ENCODE peak calls at places on chromosomes 11 and 22, in ten cellular contexts. O is hepatocyte; C is cardiac muscle cell; Y is mucosa of descending colon; G is neuronal stem cell; H is A549; Z is HAP-1; E is gastrocnemius medialis; V is body of pancreas; U is naive thymus-derived CD4-positive, alpha-beta T cell. K is an unnamed sample. For H3K4me1 and H3K9me3, the result is how much of the 10 kb centered on the place peaks cover.

GRCh38 chr11:133507185-133507584 is 25.1 kb downstream of the OPCML start:
- DNase-seq in O (no peak), C (no peak), Y (no peak), G (no peak), H (no peak), Z (no peak), E (no peak), V (no peak), U (no peak), K (no peak)

GRCh38 chr11:24932110-24933000 is 435.5 kb downstream of the LUZP2 start:
- DNase-seq in O (no peak), C (peak), Y (no peak), G (no peak), H (no peak), Z (no peak), E (no peak), V (no peak), U (no peak), K (no peak)

GRCh38 chr22:31857247-31857646 is 87.1 kb upstream of the YWHAH start:
- DNase-seq in O (peak), C (no peak), Y (no peak), G (peak), H (no peak), Z (no peak), E (no peak), V (no peak), U (no peak), K (no peak)

GRCh38 chr11:104763930-104764717 is 134.1 kb downstream of the CASP12 start:
- DNase-seq in O (no peak), C (no peak), Y (no peak), G (no peak), H (no peak), Z (no peak), E (no peak), V (no peak), U (no peak), K (no peak)

GRCh38 chr11:5809905-5810792 is 1.4 kb downstream of the OR52N2 start:
- DNase-seq in O (no peak), C (no peak), Y (no peak), G (no peak), H (no peak), Z (no peak), E (no peak), V (no peak), U (no peak), K (no peak)

GRCh38 chr11:78344114-78344513 is 73.5 kb downstream of the GAB2 start:
- DNase-seq in O (no peak), C (no peak), Y (no peak), G (no peak), H (no peak), Z (no peak), E (no peak), V (no peak), U (no peak), K (no peak)

GRCh38 chr22:30078320-30079311 is 1.6 kb upstream of the HORMAD2 start:
- DNase-seq in O (peak), C (no peak), Y (no peak), G (no peak), H (no peak), Z (no peak), E (no peak), V (no peak), U (peak), K (no peak)

GRCh38 chr11:67252831-67253239 is 13.4 kb upstream of the GRK2 start:
- DNase-seq in O (no peak), C (peak), Y (no peak), G (no peak), H (peak), Z (no peak), E (no peak), V (no peak), U (peak), K (peak)

GRCh38 chr11:114086394-114086793 is 26.9 kb downstream of the ZBTB16 start:
- DNase-seq in O (no peak), C (no peak), Y (no peak), G (no peak), H (no peak), Z (no peak), E (no peak), V (no peak), U (no peak), K (no peak)

GRCh38 chr22:49569286-49570031 is 258.2 kb downstream of the BRD1 start:
- DNase-seq in O (no peak), C (no peak), Y (no peak), G (no peak), H (no peak), Z (no peak), E (no peak), V (peak), U (no peak), K (peak)

GRCh38 chr11:85903811-85904210 is 48.6 kb downstream of the CCDC83 start:
- DNase-seq in O (no peak), C (no peak), Y (no peak), G (no peak), H (no peak), Z (no peak), E (no peak), V (no peak), U (no peak), K (no peak)

GRCh38 chr11:71204748-71205664 is 47.4 kb downstream of the SHANK2 start:
- DNase-seq in O (no peak), C (no peak), Y (no peak), G (no peak), H (no peak), Z (no peak), E (no peak), V (no peak), U (no peak), K (no peak)

GRCh38 chr11:134758342-134758931 is 346.4 kb upstream of the B3GAT1 start:
- DNase-seq in O (no peak), C (no peak), Y (no peak), G (no peak), H (no peak), Z (no peak), E (no peak), V (no peak), U (no peak), K (no peak)

GRCh38 chr11:13963949-13964770 is 1.6 kb downstream of the SPON1 start:
- DNase-seq in O (peak), C (no peak), Y (peak), G (no peak), H (no peak), Z (no peak), E (no peak), V (no peak), U (peak), K (peak)

GRCh38 chr22:23071163-23072034 is 1.1 kb downstream of the GNAZ start:
- DNase-seq in O (no peak), C (no peak), Y (peak), G (no peak), H (no peak), Z (no peak), E (no peak), V (no peak), U (no peak), K (no peak)

GRCh38 chr11:44575288-44575672 is 9.8 kb downstream of the CD82 start:
- DNase-seq in O (no peak), C (no peak), Y (no peak), G (no peak), H (no peak), Z (no peak), E (no peak), V (no peak), U (no peak), K (no peak)

GRCh38 chr11:76803023-76803422 is 19.9 kb downstream of the TSKU start:
- DNase-seq in O (no peak), C (peak), Y (no peak), G (no peak), H (peak), Z (no peak), E (no peak), V (peak), U (no peak), K (no peak)

GRCh38 chr11:117199916-117200812 is 994 bp downstream of the TAGLN start:
- DNase-seq in O (no peak), C (peak), Y (peak), G (no peak), H (no peak), Z (no peak), E (no peak), V (no peak), U (no peak), K (no peak)

GRCh38 chr11:132278801-132279574 is 908.6 kb downstream of the NTM start:
- DNase-seq in O (peak), C (peak), Y (no peak), G (no peak), H (peak), Z (no peak), E (no peak), V (no peak), U (no peak), K (no peak)

GRCh38 chr22:38081941-38082828 is 1.8 kb downstream of the SLC16A8 start:
- DNase-seq in O (no peak), C (no peak), Y (peak), G (no peak), H (no peak), Z (no peak), E (no peak), V (no peak), U (no peak), K (no peak)

GRCh38 chr11:45918331-45918941 is 759 bp upstream of the PEX16 start:
- DNase-seq in O (peak), C (peak), Y (peak), G (peak), H (peak), Z (peak), E (peak), V (peak), U (no peak), K (peak)

GRCh38 chr11:59680287-59681154 is 11.7 kb upstream of the PATL1 start:
- DNase-seq in O (peak), C (peak), Y (peak), G (peak), H (peak), Z (peak), E (peak), V (peak), U (peak), K (peak)

GRCh38 chr11:20429216-20429615 is 41.7 kb downstream of the PRMT3 start:
- DNase-seq in O (no peak), C (no peak), Y (no peak), G (no peak), H (no peak), Z (no peak), E (no peak), V (no peak), U (no peak), K (no peak)

GRCh38 chr11:124724854-124725718 is 14.7 kb upstream of the NRGN start:
- DNase-seq in O (peak), C (no peak), Y (no peak), G (no peak), H (no peak), Z (no peak), E (no peak), V (no peak), U (no peak), K (no peak)

GRCh38 chr11:334264-335033 is 13.8 kb upstream of the IFITM3 start:
- DNase-seq in O (peak), C (peak), Y (no peak), G (no peak), H (no peak), Z (no peak), E (no peak), V (no peak), U (no peak), K (no peak)

GRCh38 chr11:100080401-100080800 is 606.7 kb upstream of the ARHGAP42 start:
- DNase-seq in O (no peak), C (no peak), Y (no peak), G (peak), H (no peak), Z (no peak), E (no peak), V (no peak), U (no peak), K (no peak)

GRCh38 chr11:8062781-8063257 is 18.2 kb upstream of the TUB start:
- DNase-seq in O (no peak), C (no peak), Y (no peak), G (no peak), H (no peak), Z (no peak), E (no peak), V (no peak), U (no peak), K (no peak)

GRCh38 chr22:26169312-26170111 is at the start of gene SEZ6L:
- DNase-seq in O (peak), C (no peak), Y (no peak), G (peak), H (no peak), Z (no peak), E (no peak), V (no peak), U (no peak), K (no peak)

GRCh38 chr11:22340803-22341581 is 2.8 kb downstream of the SLC17A6 start:
- DNase-seq in O (no peak), C (no peak), Y (no peak), G (no peak), H (no peak), Z (no peak), E (no peak), V (no peak), U (no peak), K (no peak)

GRCh38 chr11:129854229-129854805 is 38.7 kb downstream of the TMEM45B start:
- DNase-seq in O (no peak), C (no peak), Y (no peak), G (no peak), H (no peak), Z (no peak), E (no peak), V (no peak), U (no peak), K (no peak)

GRCh38 chr11:2442554-2442953 is 1.8 kb downstream of the TRPM5 start:
- DNase-seq in O (no peak), C (no peak), Y (no peak), G (no peak), H (no peak), Z (no peak), E (no peak), V (no peak), U (peak), K (no peak)

GRCh38 chr22:45964926-45965564 is 11.9 kb downstream of the WNT7B start:
- DNase-seq in O (no peak), C (no peak), Y (no peak), G (no peak), H (no peak), Z (no peak), E (no peak), V (no peak), U (no peak), K (no peak)

GRCh38 chr22:41888638-41889200 is 26.2 kb downstream of the SHISA8 start:
- DNase-seq in O (no peak), C (no peak), Y (no peak), G (no peak), H (no peak), Z (no peak), E (no peak), V (no peak), U (no peak), K (no peak)

GRCh38 chr11:61918251-61919112 is 1.1 kb upstream of the RAB3IL1 start:
- DNase-seq in O (no peak), C (peak), Y (peak), G (no peak), H (no peak), Z (no peak), E (no peak), V (no peak), U (no peak), K (peak)

GRCh38 chr22:49392841-49393510 is 434.7 kb downstream of the BRD1 start:
- DNase-seq in O (no peak), C (no peak), Y (no peak), G (no peak), H (no peak), Z (no peak), E (no peak), V (no peak), U (no peak), K (no peak)

GRCh38 chr11:64875369-64876225 is 2.8 kb downstream of the EHD1 start:
- DNase-seq in O (no peak), C (no peak), Y (no peak), G (no peak), H (no peak), Z (no peak), E (no peak), V (no peak), U (no peak), K (no peak)

GRCh38 chr11:64876226-64876750 is 2.1 kb downstream of the EHD1 start:
- DNase-seq in O (no peak), C (no peak), Y (no peak), G (no peak), H (no peak), Z (no peak), E (no peak), V (no peak), U (no peak), K (no peak)

GRCh38 chr11:64874308-64874707 is 4.1 kb downstream of the EHD1 start:
- DNase-seq in O (no peak), C (no peak), Y (no peak), G (no peak), H (no peak), Z (no peak), E (no peak), V (no peak), U (no peak), K (no peak)

GRCh38 chr11:64872790-64873488 is 5.5 kb downstream of the EHD1 start:
- DNase-seq in O (no peak), C (no peak), Y (peak), G (no peak), H (no peak), Z (no peak), E (no peak), V (no peak), U (no peak), K (no peak)

DNA sequence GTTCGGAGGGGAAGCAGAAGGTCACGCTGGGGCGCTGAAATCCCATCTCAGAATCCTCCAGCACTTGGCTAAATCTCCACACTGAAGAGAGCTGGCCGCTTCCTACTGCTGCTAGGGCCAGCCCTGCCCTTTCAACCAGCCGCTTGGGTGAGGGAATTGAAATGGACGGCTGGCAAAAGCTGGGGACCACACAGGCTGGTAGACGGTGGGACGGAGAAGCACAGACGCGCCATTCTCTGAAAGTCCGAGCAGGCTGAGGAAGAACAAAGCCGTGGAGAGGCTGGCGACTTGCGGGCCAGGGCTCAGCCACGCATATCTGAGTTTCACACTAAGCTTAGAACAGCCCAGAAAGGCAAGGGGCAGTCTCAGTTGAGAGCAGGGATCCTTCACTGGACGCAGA is 3.6 kb downstream of the EHD1 start:
- DNase-seq in O (no peak), C (no peak), Y (peak), G (no peak), H (no peak), Z (no peak), E (no peak), V (no peak), U (no peak), K (no peak)
- H3K4me1 ChIP-seq in O (half or more), C (half or more), Y (half or more), G (under half), H (half or more), Z (under half), E (half or more), V (under half), U (half or more), K (under half)

GRCh38 chr11:10752486-10752885 is 1.4 kb downstream of the CTR9 start:
- DNase-seq in O (no peak), C (no peak), Y (no peak), G (no peak), H (no peak), Z (no peak), E (no peak), V (no peak), U (no peak), K (no peak)
- H3K4me3 ChIP-seq in O (peak), C (no peak), Y (no peak), G (peak), H (peak), Z (peak), E (peak), V (no peak), U (peak), K (no peak)

GRCh38 chr11:54930930-54931329 is 224.3 kb downstream of the OR4A5 start:
- DNase-seq in O (no peak), C (no peak), Y (no peak), G (no peak), H (no peak), Z (no peak), E (no peak), V (no peak), U (no peak), K (no peak)

GRCh38 chr11:54927704-54928103 is 221.1 kb downstream of the OR4A5 start:
- DNase-seq in O (no peak), C (no peak), Y (no peak), G (no peak), H (no peak), Z (no peak), E (no peak), V (no peak), U (no peak), K (no peak)
- H3K9me3 ChIP-seq in O (under half), C (under half), Y (half or more), G (under half), H (under half), Z (under half), E (under half), V (under half), U (under half), K (under half)

GRCh38 chr11:1396375-1396841 is 6.7 kb downstream of the BRSK2 start:
- DNase-seq in O (no peak), C (no peak), Y (no peak), G (no peak), H (no peak), Z (no peak), E (no peak), V (peak), U (no peak), K (no peak)

GRCh38 chr11:1393038-1393710 is 3.4 kb downstream of the BRSK2 start:
- DNase-seq in O (no peak), C (no peak), Y (no peak), G (no peak), H (no peak), Z (no peak), E (no peak), V (peak), U (no peak), K (no peak)

GRCh38 chr11:1397146-1397861 is 7.6 kb downstream of the BRSK2 start:
- DNase-seq in O (no peak), C (no peak), Y (no peak), G (no peak), H (no peak), Z (no peak), E (no peak), V (peak), U (no peak), K (no peak)

GRCh38 chr11:1395773-1396374 is 6.1 kb downstream of the BRSK2 start:
- DNase-seq in O (no peak), C (no peak), Y (no peak), G (no peak), H (no peak), Z (no peak), E (no peak), V (no peak), U (no peak), K (no peak)

DNA sequence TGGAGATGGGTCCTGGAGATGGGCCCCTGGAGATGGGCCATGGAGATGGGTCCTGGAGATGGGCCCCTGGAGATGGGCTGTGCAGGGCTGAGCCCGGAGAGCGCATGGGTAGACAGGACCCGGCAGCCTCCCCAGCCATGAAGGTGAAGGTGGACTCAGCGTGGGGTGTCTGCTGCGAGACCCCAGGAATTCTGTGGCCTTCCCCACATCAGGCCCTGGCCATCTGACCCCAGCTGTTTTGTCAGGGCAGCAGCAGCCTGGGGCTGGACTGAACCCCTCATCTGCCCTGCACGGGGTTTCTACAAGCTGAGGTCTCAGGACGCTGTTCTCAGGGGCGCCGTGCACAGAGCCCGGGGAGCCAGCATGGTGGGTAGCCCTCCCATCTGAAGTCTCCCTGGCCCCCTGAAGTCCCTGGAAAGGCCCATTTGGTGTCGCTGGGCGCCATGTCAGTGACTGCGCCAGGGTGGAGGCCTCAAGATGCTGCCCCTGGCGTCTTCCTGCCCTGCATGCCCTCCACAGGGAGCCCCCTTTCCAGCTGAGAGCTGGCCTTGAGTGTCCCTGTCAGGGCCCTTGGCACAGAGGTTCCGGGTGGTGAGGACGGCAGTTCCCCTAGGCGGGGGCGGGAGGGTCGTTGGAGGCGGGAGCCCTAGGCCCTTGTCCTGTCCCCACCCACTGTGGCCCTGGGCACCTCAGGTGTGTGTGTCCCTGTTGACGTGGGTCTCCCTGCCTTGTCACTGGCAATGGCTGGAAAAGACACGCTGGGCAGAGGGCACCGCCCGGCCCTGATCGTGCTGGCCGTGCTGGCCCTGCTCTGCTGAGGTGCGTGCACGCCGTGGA is 5.4 kb downstream of the BRSK2 start:
- DNase-seq in O (no peak), C (no peak), Y (no peak), G (no peak), H (no peak), Z (no peak), E (no peak), V (peak), U (no peak), K (no peak)
- H3K4me1 ChIP-seq in O (under half), C (under half), Y (under half), G (under half), H (under half), Z (under half), E (under half), V (half or more), U (under half), K (under half)

DNA sequence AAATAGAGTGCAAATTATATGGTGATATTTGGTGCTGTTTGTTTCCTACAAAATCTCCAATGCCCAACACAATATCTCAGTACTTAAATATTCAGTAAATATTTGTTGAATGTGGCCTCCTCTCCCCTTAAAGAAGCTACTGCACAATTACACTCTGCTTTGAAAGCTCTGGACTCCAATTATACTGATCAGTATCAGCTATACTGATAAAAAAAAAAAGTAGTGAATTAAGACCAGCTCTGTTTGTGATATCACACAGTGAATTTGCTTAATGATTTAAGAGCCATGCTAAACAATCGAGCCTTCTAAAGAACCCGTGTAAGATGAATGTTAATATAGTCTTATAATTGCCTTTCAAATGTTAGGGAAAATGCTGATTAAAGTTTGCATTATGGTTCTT is 543.2 kb upstream of the API5 start:
- DNase-seq in O (no peak), C (no peak), Y (no peak), G (no peak), H (no peak), Z (no peak), E (no peak), V (no peak), U (no peak), K (no peak)
- H3K4me3 ChIP-seq in O (no peak), C (no peak), Y (no peak), G (no peak), H (no peak), Z (no peak), E (no peak), V (no peak), U (no peak), K (no peak)

K was measured in SJSA1.